ENCODE peak calls at places on chromosomes 1 and 21, in seven cellular contexts. One of them, this sample, is unnamed.

GRCh38 chr1:58948671-58949070 is 164.8 kb upstream of the JUN start:
- DNase-seq in Panc1: no peak
- DNase-seq in stomach: no peak
- DNase-seq in H1: no peak
- DNase-seq in transverse colon: no peak
- DNase-seq in suprapubic skin: no peak
- DNase-seq in HCT116: no peak
- DNase-seq in this sample: no peak

GRCh38 chr1:90411155-90411554 is 305.9 kb downstream of the BARHL2 start:
- DNase-seq in HCT116: no peak
- DNase-seq in suprapubic skin: no peak
- DNase-seq in H1: no peak
- DNase-seq in stomach: no peak
- DNase-seq in Panc1: no peak
- DNase-seq in transverse colon: no peak
- DNase-seq in this sample: no peak

GRCh38 chr1:47840791-47841190 is 156.4 kb downstream of the TRABD2B start:
- DNase-seq in stomach: no peak
- DNase-seq in H1: no peak
- DNase-seq in HCT116: no peak
- DNase-seq in Panc1: no peak
- DNase-seq in transverse colon: peak; percentile 1
- DNase-seq in suprapubic skin: no peak
- DNase-seq in this sample: no peak

GRCh38 chr1:11700655-11701467 is 9.4 kb downstream of the DRAXIN start:
- DNase-seq in stomach: no peak
- DNase-seq in transverse colon: no peak
- DNase-seq in HCT116: no peak
- DNase-seq in Panc1: no peak
- DNase-seq in suprapubic skin: no peak
- DNase-seq in H1: no peak
- DNase-seq in this sample: no peak

GRCh38 chr1:40385437-40386310 is 12.1 kb downstream of the SMAP2 start:
- DNase-seq in H1: no peak
- DNase-seq in Panc1: no peak
- DNase-seq in transverse colon: peak; percentile 43
- DNase-seq in HCT116: no peak
- DNase-seq in suprapubic skin: no peak
- DNase-seq in stomach: no peak
- DNase-seq in this sample: peak; percentile 60

GRCh38 chr1:33169290-33170055 is 12.4 kb downstream of the TRIM62 start:
- DNase-seq in stomach: no peak
- DNase-seq in transverse colon: no peak
- DNase-seq in Panc1: no peak
- DNase-seq in HCT116: no peak
- DNase-seq in suprapubic skin: no peak
- DNase-seq in H1: no peak
- DNase-seq in this sample: no peak

GRCh38 chr1:183276386-183276785 is 90.3 kb downstream of the LAMC2 start:
- DNase-seq in H1: no peak
- DNase-seq in suprapubic skin: peak; percentile 37
- DNase-seq in transverse colon: no peak
- DNase-seq in Panc1: no peak
- DNase-seq in HCT116: no peak
- DNase-seq in stomach: peak; percentile 10
- DNase-seq in this sample: no peak

GRCh38 chr1:172219966-172220365 is 200.5 kb upstream of the C1orf105 start:
- DNase-seq in Panc1: no peak
- DNase-seq in HCT116: no peak
- DNase-seq in suprapubic skin: no peak
- DNase-seq in H1: no peak
- DNase-seq in stomach: no peak
- DNase-seq in transverse colon: no peak
- DNase-seq in this sample: no peak

GRCh38 chr1:24830680-24831272 is 85.5 kb downstream of the CLIC4 start:
- DNase-seq in HCT116: peak; percentile 68
- DNase-seq in transverse colon: no peak
- DNase-seq in Panc1: peak; percentile 67
- DNase-seq in suprapubic skin: no peak
- DNase-seq in H1: no peak
- DNase-seq in stomach: no peak
- DNase-seq in this sample: no peak

GRCh38 chr1:204929487-204930185 is 59.0 kb downstream of the NFASC start:
- DNase-seq in HCT116: no peak
- DNase-seq in H1: no peak
- DNase-seq in stomach: no peak
- DNase-seq in transverse colon: no peak
- DNase-seq in Panc1: no peak
- DNase-seq in suprapubic skin: no peak
- DNase-seq in this sample: no peak

GRCh38 chr1:199512037-199512710 is 515.3 kb upstream of the NR5A2 start:
- DNase-seq in suprapubic skin: no peak
- DNase-seq in HCT116: no peak
- DNase-seq in H1: no peak
- DNase-seq in transverse colon: no peak
- DNase-seq in Panc1: no peak
- DNase-seq in stomach: no peak
- DNase-seq in this sample: no peak

GRCh38 chr1:43031316-43032203 is 72.9 kb upstream of the SLC2A1 start:
- DNase-seq in transverse colon: no peak
- DNase-seq in H1: no peak
- DNase-seq in Panc1: no peak
- DNase-seq in suprapubic skin: peak; percentile 50
- DNase-seq in HCT116: no peak
- DNase-seq in stomach: no peak
- DNase-seq in this sample: no peak

GRCh38 chr1:45477646-45478045 is 13.3 kb downstream of the TESK2 start:
- DNase-seq in stomach: no peak
- DNase-seq in HCT116: no peak
- DNase-seq in Panc1: no peak
- DNase-seq in H1: no peak
- DNase-seq in transverse colon: no peak
- DNase-seq in suprapubic skin: no peak
- DNase-seq in this sample: no peak

GRCh38 chr21:28325618-28326017 is 667.1 kb downstream of the LTN1 start:
- DNase-seq in stomach: no peak
- DNase-seq in Panc1: no peak
- DNase-seq in H1: peak; percentile 41
- DNase-seq in HCT116: no peak
- DNase-seq in suprapubic skin: no peak
- DNase-seq in transverse colon: no peak
- DNase-seq in this sample: no peak

GRCh38 chr21:34031835-34032370 is 41.5 kb upstream of the MRPS6 start:
- DNase-seq in H1: no peak
- DNase-seq in HCT116: no peak
- DNase-seq in suprapubic skin: no peak
- DNase-seq in transverse colon: peak; percentile 46
- DNase-seq in stomach: no peak
- DNase-seq in Panc1: no peak
- DNase-seq in this sample: no peak

GRCh38 chr1:176878750-176879536 is 285.6 kb downstream of the ASTN1 start:
- DNase-seq in Panc1: no peak
- DNase-seq in suprapubic skin: no peak
- DNase-seq in stomach: no peak
- DNase-seq in H1: peak; percentile 23
- DNase-seq in HCT116: no peak
- DNase-seq in transverse colon: no peak
- DNase-seq in this sample: no peak

GRCh38 chr1:100250264-100250663 is 630 bp upstream of the DBT start:
- DNase-seq in Panc1: no peak
- DNase-seq in H1: no peak
- DNase-seq in transverse colon: no peak
- DNase-seq in HCT116: no peak
- DNase-seq in stomach: no peak
- DNase-seq in suprapubic skin: no peak
- DNase-seq in this sample: no peak

GRCh38 chr21:29849735-29850176 is 90.0 kb downstream of the GRIK1 start:
- DNase-seq in transverse colon: peak; percentile 22
- DNase-seq in suprapubic skin: no peak
- DNase-seq in HCT116: no peak
- DNase-seq in Panc1: peak; percentile 30
- DNase-seq in H1: peak; percentile 33
- DNase-seq in stomach: peak; percentile 35
- DNase-seq in this sample: no peak

GRCh38 chr21:35984654-35985366 is 75.5 kb downstream of the SETD4 start:
- DNase-seq in H1: no peak
- DNase-seq in Panc1: no peak
- DNase-seq in transverse colon: no peak
- DNase-seq in HCT116: no peak
- DNase-seq in suprapubic skin: no peak
- DNase-seq in stomach: no peak
- DNase-seq in this sample: no peak

GRCh38 chr1:64915381-64916274 is 50.7 kb downstream of the JAK1 start:
- DNase-seq in transverse colon: peak; percentile 68
- DNase-seq in suprapubic skin: no peak
- DNase-seq in stomach: peak; percentile 63
- DNase-seq in HCT116: no peak
- DNase-seq in H1: no peak
- DNase-seq in Panc1: no peak
- DNase-seq in this sample: no peak

GRCh38 chr1:236280438-236281285 is 1.1 kb downstream of the ERO1B start:
- DNase-seq in Panc1: no peak
- DNase-seq in HCT116: no peak
- DNase-seq in H1: no peak
- DNase-seq in suprapubic skin: no peak
- DNase-seq in stomach: no peak
- DNase-seq in transverse colon: peak; percentile 12
- DNase-seq in this sample: peak; percentile 26

GRCh38 chr1:196494766-196495165 is 113.5 kb downstream of the KCNT2 start:
- DNase-seq in stomach: no peak
- DNase-seq in HCT116: no peak
- DNase-seq in Panc1: no peak
- DNase-seq in transverse colon: no peak
- DNase-seq in H1: no peak
- DNase-seq in suprapubic skin: no peak
- DNase-seq in this sample: no peak

GRCh38 chr21:36350282-36350910 is 30.4 kb downstream of the MORC3 start:
- DNase-seq in HCT116: no peak
- DNase-seq in transverse colon: no peak
- DNase-seq in H1: no peak
- DNase-seq in stomach: no peak
- DNase-seq in suprapubic skin: no peak
- DNase-seq in Panc1: no peak
- DNase-seq in this sample: no peak

GRCh38 chr21:39647476-39647875 is 34.7 kb downstream of the B3GALT5 start:
- DNase-seq in transverse colon: no peak
- DNase-seq in H1: no peak
- DNase-seq in Panc1: no peak
- DNase-seq in HCT116: no peak
- DNase-seq in suprapubic skin: no peak
- DNase-seq in stomach: no peak
- DNase-seq in this sample: no peak

DNA sequence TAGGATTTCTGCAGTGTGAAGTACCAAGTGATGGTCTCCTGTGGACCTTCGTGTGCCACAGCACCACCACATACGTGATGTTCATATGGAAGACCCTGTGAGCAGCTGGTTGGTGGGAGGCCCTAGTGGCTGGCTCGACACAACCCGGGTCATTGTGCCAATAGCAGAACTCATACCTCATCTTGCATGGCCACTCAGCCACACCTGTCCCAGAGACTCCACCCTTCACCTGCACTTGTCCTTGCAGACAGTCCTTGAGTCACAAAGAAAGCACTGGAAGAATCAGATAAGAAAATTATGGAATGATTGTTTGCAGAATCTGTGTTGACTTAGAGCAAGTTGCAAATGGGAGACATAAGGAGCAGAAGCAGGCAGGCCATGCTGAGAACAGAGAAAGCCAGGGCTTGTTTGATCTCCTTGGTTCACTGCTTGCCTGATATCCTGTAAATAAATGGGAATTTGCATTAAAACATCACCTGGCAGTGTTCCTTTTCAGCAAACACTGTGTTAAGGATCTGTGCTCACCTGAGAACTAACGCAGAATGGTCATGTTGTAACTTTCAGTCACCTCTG is 307.7 kb downstream of the SIPA1L2 start:
- DNase-seq in suprapubic skin: no peak
- DNase-seq in transverse colon: peak; percentile 67
- DNase-seq in H1: no peak
- DNase-seq in HCT116: no peak
- DNase-seq in stomach: no peak
- DNase-seq in Panc1: no peak
- DNase-seq in this sample: no peak
- TF ChIP-seq POLR2AphosphoS5 in suprapubic skin: no peak
- TF ChIP-seq POLR2AphosphoS5 in transverse colon: no peak
- TF ChIP-seq POLR2AphosphoS5 in H1: no peak
- TF ChIP-seq POLR2AphosphoS5 in HCT116: no peak
- TF ChIP-seq POLR2AphosphoS5 in stomach: no peak
- TF ChIP-seq POLR2AphosphoS5 in Panc1: no peak
- TF ChIP-seq POLR2AphosphoS5 in this sample: no peak

DNA sequence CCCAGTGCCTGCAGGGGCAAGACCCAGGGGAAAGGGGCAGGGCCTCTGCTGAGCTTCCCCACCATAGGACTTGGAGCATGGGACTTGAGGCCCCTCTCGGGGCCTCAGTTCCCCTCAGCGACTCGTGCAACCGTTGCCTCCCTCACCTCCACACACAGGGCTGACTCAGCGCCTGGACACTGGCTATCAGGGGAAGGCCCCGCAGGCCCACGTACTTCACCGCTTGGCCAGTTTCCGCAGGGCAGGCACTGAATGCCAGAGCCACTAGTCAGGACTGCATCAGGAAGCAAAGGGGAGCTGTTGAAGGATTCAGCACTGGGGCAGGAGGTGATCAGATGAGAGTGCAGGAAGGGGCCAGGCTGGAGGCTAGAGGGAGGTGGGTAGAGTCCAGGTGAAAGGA is 15.5 kb upstream of the FAM131C start:
- DNase-seq in HCT116: no peak
- DNase-seq in stomach: no peak
- DNase-seq in suprapubic skin: no peak
- DNase-seq in Panc1: no peak
- DNase-seq in transverse colon: no peak
- DNase-seq in H1: no peak
- DNase-seq in this sample: no peak
- H3K27ac ChIP-seq in HCT116: no peak overlapping the region
- H3K27ac ChIP-seq in stomach: no peak overlapping the region
- H3K27ac ChIP-seq in suprapubic skin: no peak overlapping the region
- H3K27ac ChIP-seq in Panc1: no peak overlapping the region
- H3K27ac ChIP-seq in transverse colon: no peak overlapping the region
- H3K27ac ChIP-seq in H1: no peak overlapping the region
- H3K27ac ChIP-seq in this sample: no peak overlapping the region

GRCh38 chr1:55472784-55473183 is 257.6 kb upstream of the USP24 start:
- DNase-seq in HCT116: peak; percentile 63
- DNase-seq in suprapubic skin: no peak
- DNase-seq in H1: no peak
- DNase-seq in stomach: no peak
- DNase-seq in transverse colon: no peak
- DNase-seq in Panc1: no peak
- DNase-seq in this sample: no peak
- TF ChIP-seq CTCF in HCT116: no peak
- TF ChIP-seq CTCF in suprapubic skin: no peak
- TF ChIP-seq CTCF in H1: no peak
- TF ChIP-seq CTCF in stomach: no peak
- TF ChIP-seq CTCF in transverse colon: no peak
- TF ChIP-seq CTCF in Panc1: no peak
- TF ChIP-seq CTCF in this sample: no peak

GRCh38 chr1:191752342-191752741 is 405.9 kb upstream of the RGS18 start:
- DNase-seq in transverse colon: no peak
- DNase-seq in Panc1: peak; percentile 5
- DNase-seq in suprapubic skin: no peak
- DNase-seq in H1: no peak
- DNase-seq in stomach: no peak
- DNase-seq in HCT116: no peak
- DNase-seq in this sample: no peak

GRCh38 chr1:191760016-191760415 is 398.2 kb upstream of the RGS18 start:
- DNase-seq in suprapubic skin: no peak
- DNase-seq in Panc1: no peak
- DNase-seq in stomach: no peak
- DNase-seq in H1: no peak
- DNase-seq in transverse colon: no peak
- DNase-seq in HCT116: no peak
- DNase-seq in this sample: no peak

GRCh38 chr1:191757003-191757402 is 401.3 kb upstream of the RGS18 start:
- DNase-seq in HCT116: no peak
- DNase-seq in H1: no peak
- DNase-seq in suprapubic skin: no peak
- DNase-seq in Panc1: no peak
- DNase-seq in stomach: no peak
- DNase-seq in transverse colon: no peak
- DNase-seq in this sample: no peak
- TF ChIP-seq POLR2AphosphoS5 in HCT116: no peak
- TF ChIP-seq POLR2AphosphoS5 in H1: no peak
- TF ChIP-seq POLR2AphosphoS5 in suprapubic skin: no peak
- TF ChIP-seq POLR2AphosphoS5 in Panc1: no peak
- TF ChIP-seq POLR2AphosphoS5 in stomach: no peak
- TF ChIP-seq POLR2AphosphoS5 in transverse colon: no peak
- TF ChIP-seq POLR2AphosphoS5 in this sample: no peak

This sample was measured in upper lobe of left lung.